ENCODE peak calls at places on chromosomes 5 and 9, in ten cellular contexts. One of them, this sample, is unnamed.

GRCh38 chr9:134863306-134863902 is 17.2 kb upstream of the FCN2 start:
- DNase-seq in A673: no peak
- DNase-seq in CD8-positive, alpha-beta T cell: no peak
- DNase-seq in GM12878: no peak
- DNase-seq in psoas muscle: peak; percentile 39
- DNase-seq in DND-41: no peak
- DNase-seq in heart right ventricle: no peak
- DNase-seq in breast epithelium: no peak
- DNase-seq in neural progenitor cell: no peak
- DNase-seq in spleen: peak; percentile 68
- DNase-seq in this sample: no peak

GRCh38 chr9:129058965-129059795 is 21.7 kb upstream of the DOLPP1 start:
- DNase-seq in CD8-positive, alpha-beta T cell: no peak
- DNase-seq in A673: no peak
- DNase-seq in spleen: no peak
- DNase-seq in neural progenitor cell: no peak
- DNase-seq in heart right ventricle: no peak
- DNase-seq in GM12878: no peak
- DNase-seq in psoas muscle: no peak
- DNase-seq in breast epithelium: no peak
- DNase-seq in DND-41: no peak
- DNase-seq in this sample: no peak

GRCh38 chr5:55850839-55851674 is at the start of gene IL31RA:
- DNase-seq in spleen: no peak
- DNase-seq in DND-41: no peak
- DNase-seq in CD8-positive, alpha-beta T cell: no peak
- DNase-seq in breast epithelium: no peak
- DNase-seq in neural progenitor cell: no peak
- DNase-seq in GM12878: no peak
- DNase-seq in heart right ventricle: no peak
- DNase-seq in A673: peak; percentile 29
- DNase-seq in psoas muscle: no peak
- DNase-seq in this sample: no peak

GRCh38 chr5:1330146-1330846 is 14.6 kb downstream of the CLPTM1L start:
- DNase-seq in psoas muscle: no peak
- DNase-seq in DND-41: no peak
- DNase-seq in neural progenitor cell: no peak
- DNase-seq in GM12878: no peak
- DNase-seq in CD8-positive, alpha-beta T cell: no peak
- DNase-seq in spleen: peak; percentile 59
- DNase-seq in breast epithelium: peak; percentile 94
- DNase-seq in A673: no peak
- DNase-seq in heart right ventricle: no peak
- DNase-seq in this sample: no peak

GRCh38 chr9:70136632-70137031 is 93.0 kb downstream of the MAMDC2 start:
- DNase-seq in A673: peak; percentile 47
- DNase-seq in GM12878: no peak
- DNase-seq in neural progenitor cell: no peak
- DNase-seq in breast epithelium: no peak
- DNase-seq in psoas muscle: no peak
- DNase-seq in DND-41: no peak
- DNase-seq in spleen: no peak
- DNase-seq in heart right ventricle: no peak
- DNase-seq in CD8-positive, alpha-beta T cell: no peak
- DNase-seq in this sample: no peak

GRCh38 chr9:18352716-18353115 is 121.2 kb upstream of the ADAMTSL1 start:
- DNase-seq in GM12878: no peak
- DNase-seq in DND-41: no peak
- DNase-seq in CD8-positive, alpha-beta T cell: no peak
- DNase-seq in psoas muscle: no peak
- DNase-seq in heart right ventricle: no peak
- DNase-seq in neural progenitor cell: no peak
- DNase-seq in breast epithelium: no peak
- DNase-seq in A673: no peak
- DNase-seq in spleen: no peak
- DNase-seq in this sample: no peak

GRCh38 chr9:98172604-98173003 is 19.8 kb downstream of the CORO2A start:
- DNase-seq in breast epithelium: no peak
- DNase-seq in heart right ventricle: no peak
- DNase-seq in A673: no peak
- DNase-seq in CD8-positive, alpha-beta T cell: no peak
- DNase-seq in DND-41: no peak
- DNase-seq in neural progenitor cell: peak; percentile 47
- DNase-seq in spleen: no peak
- DNase-seq in GM12878: no peak
- DNase-seq in psoas muscle: no peak
- DNase-seq in this sample: no peak

GRCh38 chr9:122119721-122120120 is 26.6 kb upstream of the TTLL11 start:
- DNase-seq in GM12878: no peak
- DNase-seq in DND-41: no peak
- DNase-seq in spleen: no peak
- DNase-seq in A673: no peak
- DNase-seq in heart right ventricle: no peak
- DNase-seq in neural progenitor cell: no peak
- DNase-seq in CD8-positive, alpha-beta T cell: no peak
- DNase-seq in breast epithelium: no peak
- DNase-seq in psoas muscle: no peak
- DNase-seq in this sample: no peak

DNA sequence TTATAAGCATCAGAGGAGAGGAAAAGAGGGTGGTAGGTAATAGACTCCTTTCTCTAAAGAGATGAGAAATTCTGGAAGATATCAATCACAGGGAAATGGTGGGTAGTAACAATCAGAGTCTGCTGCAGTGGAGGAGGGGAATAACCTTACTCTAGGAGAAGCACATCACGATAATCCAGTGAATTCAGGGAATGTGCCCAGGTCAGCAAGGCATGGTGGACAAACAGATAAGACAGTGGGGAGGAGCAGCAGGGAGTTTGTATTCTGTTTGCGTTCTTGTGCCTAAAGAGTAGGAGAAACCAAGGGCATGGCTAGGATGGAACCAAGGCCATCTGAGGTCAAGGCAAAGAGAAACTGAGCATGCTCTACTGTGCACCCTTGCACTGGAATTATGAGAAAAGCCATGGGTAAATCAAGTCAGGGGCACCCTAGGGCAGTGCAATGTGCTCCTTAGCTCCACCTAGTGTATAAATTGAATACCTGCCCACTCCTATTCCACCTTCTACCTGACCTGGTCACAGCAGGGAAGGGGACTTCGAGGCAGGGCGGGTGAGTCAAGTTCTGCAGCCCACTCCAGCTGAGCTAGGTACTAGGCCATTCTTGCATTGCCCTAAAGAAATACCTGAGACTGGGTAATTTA is 31.6 kb downstream of the RETREG1 start:
- DNase-seq in psoas muscle: no peak
- DNase-seq in CD8-positive, alpha-beta T cell: no peak
- DNase-seq in GM12878: no peak
- DNase-seq in spleen: no peak
- DNase-seq in A673: no peak
- DNase-seq in neural progenitor cell: no peak
- DNase-seq in heart right ventricle: no peak
- DNase-seq in breast epithelium: no peak
- DNase-seq in DND-41: no peak
- DNase-seq in this sample: no peak
- TF ChIP-seq CTCF in psoas muscle: peak; percentile 34
- TF ChIP-seq CTCF in CD8-positive, alpha-beta T cell: peak; percentile 25
- TF ChIP-seq CTCF in GM12878: peak; percentile 52
- TF ChIP-seq CTCF in spleen: peak; percentile 47
- TF ChIP-seq CTCF in A673: peak; percentile 61
- TF ChIP-seq CTCF in neural progenitor cell: peak; percentile 41
- TF ChIP-seq CTCF in heart right ventricle: peak; percentile 42
- TF ChIP-seq CTCF in breast epithelium: no peak
- TF ChIP-seq CTCF in DND-41: peak; percentile 48
- TF ChIP-seq CTCF in this sample: peak; percentile 58

DNA sequence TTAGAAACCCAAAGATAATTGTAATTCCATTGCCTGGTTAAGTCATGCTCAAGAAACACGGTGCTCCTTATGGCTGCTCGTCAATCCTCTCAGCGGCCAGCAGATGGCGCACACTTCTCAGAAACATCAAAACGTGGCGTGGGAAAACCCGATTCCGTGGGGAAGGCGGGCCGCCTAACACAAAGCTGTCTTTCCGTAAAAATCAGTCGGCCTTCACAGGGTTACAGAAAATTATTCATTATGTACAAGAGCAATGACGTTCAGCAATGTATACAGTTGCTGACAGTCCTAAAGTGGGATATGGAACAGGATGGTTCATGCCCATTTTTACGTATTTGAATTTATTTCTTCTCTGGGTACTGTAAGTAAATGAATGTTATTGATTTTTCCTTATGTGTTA is 83.5 kb downstream of the PDE4D start:
- DNase-seq in spleen: peak; percentile 86
- DNase-seq in breast epithelium: peak; percentile 50
- DNase-seq in A673: peak; percentile 77
- DNase-seq in DND-41: peak; percentile 54
- DNase-seq in neural progenitor cell: peak; percentile 72
- DNase-seq in psoas muscle: peak; percentile 70
- DNase-seq in heart right ventricle: peak; percentile 69
- DNase-seq in GM12878: no peak
- DNase-seq in CD8-positive, alpha-beta T cell: peak; percentile 31
- DNase-seq in this sample: peak; percentile 22
- H3K4me3 ChIP-seq in spleen: no peak overlapping the region
- H3K4me3 ChIP-seq in breast epithelium: no peak overlapping the region
- H3K4me3 ChIP-seq in A673: no peak overlapping the region
- H3K4me3 ChIP-seq in DND-41: no peak overlapping the region
- H3K4me3 ChIP-seq in neural progenitor cell: peak overlapping the region; percentile 36
- H3K4me3 ChIP-seq in psoas muscle: peak overlapping the region; percentile 21
- H3K4me3 ChIP-seq in heart right ventricle: no peak overlapping the region
- H3K4me3 ChIP-seq in GM12878: no peak overlapping the region
- H3K4me3 ChIP-seq in CD8-positive, alpha-beta T cell: no peak overlapping the region
- H3K4me3 ChIP-seq in this sample: no peak overlapping the region

GRCh38 chr5:107505763-107506534 is 164.8 kb downstream of the EFNA5 start:
- DNase-seq in A673: no peak
- DNase-seq in breast epithelium: no peak
- DNase-seq in GM12878: no peak
- DNase-seq in psoas muscle: no peak
- DNase-seq in DND-41: no peak
- DNase-seq in CD8-positive, alpha-beta T cell: no peak
- DNase-seq in heart right ventricle: no peak
- DNase-seq in neural progenitor cell: peak; percentile 22
- DNase-seq in spleen: no peak
- DNase-seq in this sample: no peak

GRCh38 chr5:107500840-107501239 is 169.9 kb downstream of the EFNA5 start:
- DNase-seq in DND-41: no peak
- DNase-seq in psoas muscle: no peak
- DNase-seq in spleen: no peak
- DNase-seq in GM12878: no peak
- DNase-seq in heart right ventricle: no peak
- DNase-seq in breast epithelium: no peak
- DNase-seq in A673: no peak
- DNase-seq in CD8-positive, alpha-beta T cell: no peak
- DNase-seq in neural progenitor cell: no peak
- DNase-seq in this sample: no peak

GRCh38 chr5:107501965-107502691 is 168.6 kb downstream of the EFNA5 start:
- DNase-seq in spleen: no peak
- DNase-seq in GM12878: no peak
- DNase-seq in psoas muscle: no peak
- DNase-seq in breast epithelium: no peak
- DNase-seq in CD8-positive, alpha-beta T cell: no peak
- DNase-seq in heart right ventricle: no peak
- DNase-seq in DND-41: peak; percentile 45
- DNase-seq in A673: peak; percentile 79
- DNase-seq in neural progenitor cell: no peak
- DNase-seq in this sample: no peak

GRCh38 chr5:107502711-107503110 is 168.0 kb downstream of the EFNA5 start:
- DNase-seq in A673: peak; percentile 30
- DNase-seq in heart right ventricle: no peak
- DNase-seq in psoas muscle: no peak
- DNase-seq in breast epithelium: no peak
- DNase-seq in DND-41: no peak
- DNase-seq in neural progenitor cell: no peak
- DNase-seq in CD8-positive, alpha-beta T cell: no peak
- DNase-seq in GM12878: no peak
- DNase-seq in spleen: no peak
- DNase-seq in this sample: no peak

GRCh38 chr5:107504424-107504823 is 166.3 kb downstream of the EFNA5 start:
- DNase-seq in heart right ventricle: no peak
- DNase-seq in spleen: no peak
- DNase-seq in psoas muscle: no peak
- DNase-seq in breast epithelium: no peak
- DNase-seq in A673: no peak
- DNase-seq in CD8-positive, alpha-beta T cell: no peak
- DNase-seq in GM12878: no peak
- DNase-seq in neural progenitor cell: no peak
- DNase-seq in DND-41: no peak
- DNase-seq in this sample: no peak
- H3K36me3 ChIP-seq in heart right ventricle: no peaks in the 10 kb centered on the region
- H3K36me3 ChIP-seq in spleen: no peaks in the 10 kb centered on the region
- H3K36me3 ChIP-seq in psoas muscle: no peaks in the 10 kb centered on the region
- H3K36me3 ChIP-seq in breast epithelium: no peaks in the 10 kb centered on the region
- H3K36me3 ChIP-seq in A673: no peaks in the 10 kb centered on the region
- H3K36me3 ChIP-seq in CD8-positive, alpha-beta T cell: no peaks in the 10 kb centered on the region
- H3K36me3 ChIP-seq in GM12878: no peaks in the 10 kb centered on the region
- H3K36me3 ChIP-seq in neural progenitor cell: no peaks in the 10 kb centered on the region
- H3K36me3 ChIP-seq in DND-41: no peaks in the 10 kb centered on the region
- H3K36me3 ChIP-seq in this sample: no peaks in the 10 kb centered on the region

GRCh38 chr5:15496886-15497285 is 3.1 kb upstream of the FBXL7 start:
- DNase-seq in DND-41: no peak
- DNase-seq in psoas muscle: no peak
- DNase-seq in spleen: no peak
- DNase-seq in breast epithelium: no peak
- DNase-seq in CD8-positive, alpha-beta T cell: no peak
- DNase-seq in A673: no peak
- DNase-seq in heart right ventricle: no peak
- DNase-seq in GM12878: no peak
- DNase-seq in neural progenitor cell: no peak
- DNase-seq in this sample: no peak

GRCh38 chr5:15500326-15500958 is 462 bp downstream of the FBXL7 start:
- DNase-seq in DND-41: peak; percentile 48
- DNase-seq in neural progenitor cell: peak; percentile 68
- DNase-seq in A673: peak; percentile 38
- DNase-seq in breast epithelium: no peak
- DNase-seq in psoas muscle: peak; percentile 75
- DNase-seq in spleen: peak; percentile 75
- DNase-seq in CD8-positive, alpha-beta T cell: no peak
- DNase-seq in GM12878: no peak
- DNase-seq in heart right ventricle: peak; percentile 70
- DNase-seq in this sample: peak; percentile 4

GRCh38 chr5:15502208-15502607 is 2.2 kb downstream of the FBXL7 start:
- DNase-seq in breast epithelium: no peak
- DNase-seq in DND-41: peak; percentile 12
- DNase-seq in CD8-positive, alpha-beta T cell: no peak
- DNase-seq in spleen: no peak
- DNase-seq in psoas muscle: no peak
- DNase-seq in A673: peak; percentile 22
- DNase-seq in neural progenitor cell: no peak
- DNase-seq in heart right ventricle: no peak
- DNase-seq in GM12878: no peak
- DNase-seq in this sample: no peak

GRCh38 chr5:15499528-15500325 is at the start of gene FBXL7:
- DNase-seq in spleen: peak; percentile 85
- DNase-seq in DND-41: peak; percentile 75
- DNase-seq in neural progenitor cell: peak; percentile 92
- DNase-seq in CD8-positive, alpha-beta T cell: no peak
- DNase-seq in psoas muscle: peak; percentile 81
- DNase-seq in GM12878: no peak
- DNase-seq in heart right ventricle: peak; percentile 86
- DNase-seq in breast epithelium: no peak
- DNase-seq in A673: peak; percentile 64
- DNase-seq in this sample: peak; percentile 3

DNA sequence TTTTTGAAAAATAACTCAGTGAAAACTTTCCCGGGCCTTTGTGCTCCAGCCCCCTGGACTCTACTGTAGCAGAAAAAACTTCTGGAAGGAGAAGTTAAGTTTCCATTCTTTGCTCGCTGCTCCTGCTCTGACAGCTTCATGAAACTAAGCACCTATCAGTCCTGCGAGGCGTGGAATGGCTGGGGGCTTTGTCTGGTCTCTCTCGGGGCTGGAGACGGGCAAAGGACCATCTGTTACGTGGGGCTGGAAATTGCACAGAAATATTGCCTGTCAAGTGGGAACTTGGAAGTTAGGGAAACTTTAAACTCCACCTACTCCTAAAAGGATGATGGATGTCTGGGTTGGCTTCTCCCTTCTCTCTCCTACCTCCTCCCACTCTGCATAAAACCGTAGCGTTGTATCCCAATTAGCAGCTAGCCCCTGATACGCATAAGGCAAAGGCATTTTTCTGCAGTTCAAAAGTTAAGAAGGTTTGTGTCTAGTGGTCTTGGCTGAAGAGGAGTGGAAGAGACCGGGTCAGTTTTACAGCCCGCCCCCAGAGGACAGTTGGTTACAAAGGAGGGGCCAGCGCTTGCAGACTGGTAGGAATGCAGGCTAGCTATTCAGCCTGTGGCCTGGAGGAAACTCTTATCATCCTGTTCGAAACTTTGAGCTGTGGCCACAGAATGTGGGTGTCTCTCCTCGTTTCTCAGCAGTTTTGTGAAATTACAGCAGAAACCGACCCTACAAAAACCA is 1.2 kb downstream of the FBXL7 start:
- DNase-seq in heart right ventricle: peak; percentile 68
- DNase-seq in A673: peak; percentile 22
- DNase-seq in psoas muscle: peak; percentile 55
- DNase-seq in spleen: no peak
- DNase-seq in CD8-positive, alpha-beta T cell: no peak
- DNase-seq in breast epithelium: no peak
- DNase-seq in DND-41: peak; percentile 19
- DNase-seq in neural progenitor cell: peak; percentile 86
- DNase-seq in GM12878: no peak
- DNase-seq in this sample: no peak
- TF ChIP-seq CTCF in heart right ventricle: no peak
- TF ChIP-seq CTCF in A673: no peak
- TF ChIP-seq CTCF in psoas muscle: no peak
- TF ChIP-seq CTCF in spleen: no peak
- TF ChIP-seq CTCF in CD8-positive, alpha-beta T cell: no peak
- TF ChIP-seq CTCF in breast epithelium: no peak
- TF ChIP-seq CTCF in DND-41: no peak
- TF ChIP-seq CTCF in neural progenitor cell: peak; percentile 51
- TF ChIP-seq CTCF in GM12878: no peak
- TF ChIP-seq CTCF in this sample: no peak

This sample was measured in GM06990.